ENCODE peak calls at places on chromosome 7, in nine cellular contexts. Q is astrocyte; L is heart left ventricle; T is naive thymus-derived CD8-positive, alpha-beta T cell; R is stimulated activated CD8-positive, alpha-beta memory T cell treated with anti-CD3 and anti-CD28 coated beads, Interleukin-15, amount 100 ng/mL, for 24 hours; I is GM10248; K is nephron progenitor cell; F is non-pigmented ciliary epithelial cell; H is glutamatergic neuron. D is an unnamed sample.

GRCh38 chr7:158255558-158255957 is 332.1 kb downstream of the PTPRN2 start:
- DNase-seq in Q (no peak), K (no peak), R (no peak), I (no peak), F (no peak), L (no peak), T (no peak), H (no peak), D (no peak)

GRCh38 chr7:131284702-131285419 is 42.8 kb upstream of the MKLN1 start:
- DNase-seq in H (no peak), T (no peak), I (no peak), L (peak), Q (peak), R (no peak), F (peak), K (peak), D (no peak)

GRCh38 chr7:127887096-127887495 is 144.1 kb downstream of the LRRC4 start:
- DNase-seq in R (no peak), I (no peak), H (no peak), F (no peak), K (no peak), T (no peak), L (no peak), Q (no peak), D (no peak)

GRCh38 chr7:141073641-141074161 is at the start of gene TMEM178B:
- DNase-seq in F (no peak), I (peak), R (no peak), Q (no peak), T (no peak), L (no peak), H (peak), K (peak), D (no peak)

GRCh38 chr7:70016044-70016770 is 417.9 kb downstream of the AUTS2 start:
- DNase-seq in K (no peak), H (no peak), R (no peak), T (no peak), F (peak), L (no peak), Q (peak), I (no peak), D (no peak)

GRCh38 chr7:32104766-32105165 is 34.6 kb upstream of the PDE1C start:
- DNase-seq in K (no peak), I (no peak), Q (peak), T (no peak), F (no peak), R (no peak), L (no peak), H (no peak), D (no peak)

GRCh38 chr7:27083646-27084045 is 12.2 kb downstream of the HOXA1 start:
- DNase-seq in T (no peak), Q (no peak), I (no peak), K (no peak), L (no peak), F (no peak), H (no peak), R (no peak), D (no peak)

GRCh38 chr7:156069897-156070296 is 257.6 kb upstream of the SHH start:
- DNase-seq in Q (no peak), I (no peak), H (no peak), R (no peak), K (no peak), L (no peak), T (no peak), F (no peak), D (no peak)

GRCh38 chr7:67738-68395 is 124.5 kb upstream of the FAM20C start:
- DNase-seq in F (no peak), Q (peak), L (peak), I (no peak), K (no peak), T (no peak), R (no peak), H (no peak), D (no peak)

GRCh38 chr7:3957735-3958491 is 656.9 kb downstream of the SDK1 start:
- DNase-seq in K (no peak), L (no peak), H (no peak), T (no peak), R (no peak), I (no peak), Q (no peak), F (no peak), D (no peak)

D was measured in CD4-positive, alpha-beta memory T cell.